ENCODE peak calls at places on chromosomes 5 and 9, in four cellular contexts. H, F, L and V are unnamed samples. For H3K27me3, the result is how much of the 10 kb centered on the place peaks cover.

GRCh38 chr5:116520706-116521105 is 53.9 kb downstream of the SEMA6A start:
- DNase-seq in H (no peak), F (no peak), L (no peak), V (no peak)

GRCh38 chr5:59380350-59380951 is 513.1 kb downstream of the PDE4D start:
- DNase-seq in H (no peak), F (no peak), L (no peak), V (no peak)

GRCh38 chr9:99303177-99303576 is 81.1 kb downstream of the SEC61B start:
- DNase-seq in H (no peak), F (no peak), L (no peak), V (no peak)

GRCh38 chr5:90932052-90932699 is 373.6 kb downstream of the ADGRV1 start:
- DNase-seq in H (no peak), F (no peak), L (no peak), V (no peak)

GRCh38 chr9:16986441-16987387 is 116.2 kb upstream of the BNC2 start:
- DNase-seq in H (no peak), F (no peak), L (no peak), V (no peak)

GRCh38 chr5:113693205-113693553 is 179.7 kb downstream of the YTHDC2 start:
- DNase-seq in H (peak), F (no peak), L (no peak), V (no peak)

GRCh38 chr5:122415481-122416120 is 103.6 kb downstream of the SNCAIP start:
- DNase-seq in H (peak), F (peak), L (peak), V (peak)

GRCh38 chr5:9483251-9483650 is 62.6 kb downstream of the SEMA5A start:
- DNase-seq in H (no peak), F (no peak), L (no peak), V (no peak)

GRCh38 chr9:100170085-100170484 is 71.0 kb downstream of the INVS start:
- DNase-seq in H (no peak), F (no peak), L (no peak), V (no peak)

GRCh38 chr5:67267522-67268232 is 71.1 kb upstream of the CD180 start:
- DNase-seq in H (peak), F (peak), L (no peak), V (no peak)

GRCh38 chr5:758698-759053 is 25.9 kb downstream of the ZDHHC11B start:
- DNase-seq in H (no peak), F (peak), L (no peak), V (no peak)

GRCh38 chr5:79842991-79843390 is 148.1 kb downstream of the MTX3 start:
- DNase-seq in H (no peak), F (no peak), L (no peak), V (no peak)

GRCh38 chr5:169097374-169097831 is 203.5 kb downstream of the SLIT3 start:
- DNase-seq in H (no peak), F (peak), L (no peak), V (no peak)

GRCh38 chr9:109001275-109001676 is 12.0 kb downstream of the CTNNAL1 start:
- DNase-seq in H (no peak), F (no peak), L (no peak), V (no peak)

GRCh38 chr5:143315214-143315613 is 88.3 kb downstream of the NR3C1 start:
- DNase-seq in H (no peak), F (no peak), L (no peak), V (no peak)

GRCh38 chr5:102731704-102732103 is 23.4 kb upstream of the PAM start:
- DNase-seq in H (no peak), F (no peak), L (no peak), V (no peak)

GRCh38 chr9:37529111-37529510 is 43.4 kb downstream of the POLR1E start:
- DNase-seq in H (no peak), F (no peak), L (no peak), V (no peak)

GRCh38 chr5:33310471-33310870 is 130.3 kb upstream of the TARS1 start:
- DNase-seq in H (no peak), F (no peak), L (no peak), V (no peak)

GRCh38 chr9:88387035-88387732 is 1.1 kb upstream of the SPIN1 start:
- DNase-seq in H (peak), F (peak), L (peak), V (peak)

GRCh38 chr5:76582252-76583162 is 40.7 kb downstream of the F2RL2 start:
- DNase-seq in H (no peak), F (no peak), L (no peak), V (no peak)

GRCh38 chr5:133290669-133291235 is 238.9 kb downstream of the HSPA4 start:
- DNase-seq in H (no peak), F (no peak), L (no peak), V (no peak)

GRCh38 chr5:75020016-75020656 is 32.2 kb downstream of the GCNT4 start:
- DNase-seq in H (no peak), F (no peak), L (no peak), V (peak)

GRCh38 chr9:121786998-121787422 is 135.6 kb downstream of the DAB2IP start:
- DNase-seq in H (no peak), F (no peak), L (no peak), V (no peak)

GRCh38 chr5:126410623-126411022 is 12.6 kb upstream of the GRAMD2B start:
- DNase-seq in H (no peak), F (no peak), L (no peak), V (no peak)

GRCh38 chr5:56735845-56736641 is 79.3 kb upstream of the MAP3K1 start:
- DNase-seq in H (no peak), F (no peak), L (no peak), V (peak)

GRCh38 chr5:134438268-134438622 is 26.6 kb upstream of the CDKN2AIPNL start:
- DNase-seq in H (no peak), F (no peak), L (no peak), V (no peak)

GRCh38 chr9:113636165-113636564 is 172.6 kb downstream of the RGS3 start:
- DNase-seq in H (no peak), F (peak), L (no peak), V (peak)

GRCh38 chr9:16030513-16031185 is 477.8 kb downstream of the CCDC171 start:
- DNase-seq in H (no peak), F (no peak), L (no peak), V (no peak)

GRCh38 chr9:121783523-121784507 is 132.4 kb downstream of the DAB2IP start:
- DNase-seq in H (no peak), F (no peak), L (peak), V (no peak)

GRCh38 chr9:129672702-129673101 is 7.3 kb downstream of the PRRX2 start:
- DNase-seq in H (no peak), F (no peak), L (no peak), V (no peak)
- H3K27me3 ChIP-seq in H (under half), F (under half), L (under half), V (under half)

GRCh38 chr9:110592075-110592830 is 12.7 kb upstream of the SVEP1 start:
- DNase-seq in H (no peak), F (no peak), L (no peak), V (no peak)
- H3K4me3 ChIP-seq in H (no peak), F (no peak), L (no peak), V (no peak)

DNA sequence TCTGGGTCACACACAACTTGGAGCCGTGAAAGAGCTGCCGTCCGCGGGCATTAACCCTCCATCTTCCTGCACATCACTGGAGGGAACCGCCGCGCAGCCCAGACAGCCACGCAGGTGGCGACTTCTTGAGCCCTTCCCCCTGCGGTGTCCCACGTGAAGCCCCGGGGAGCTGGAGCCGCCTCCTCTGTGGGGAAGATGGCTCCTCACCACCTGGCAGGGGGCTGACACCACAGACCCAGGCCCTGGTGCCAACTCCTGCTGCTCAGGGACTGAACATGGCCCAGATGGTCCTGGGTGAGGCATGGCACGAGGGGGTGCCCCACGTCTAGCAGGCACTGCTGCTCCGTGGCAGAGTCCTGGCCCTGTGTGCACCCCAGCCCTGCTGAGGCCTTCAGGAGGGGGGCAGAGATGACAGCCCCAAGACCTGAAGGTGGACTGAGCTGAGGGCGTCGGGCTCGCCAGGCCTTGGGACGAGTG is 38.9 kb downstream of the NDUFS6 start:
- DNase-seq in H (no peak), F (no peak), L (no peak), V (no peak)
- H3K27me3 ChIP-seq in H (under half), F (under half), L (half or more), V (under half)

DNA sequence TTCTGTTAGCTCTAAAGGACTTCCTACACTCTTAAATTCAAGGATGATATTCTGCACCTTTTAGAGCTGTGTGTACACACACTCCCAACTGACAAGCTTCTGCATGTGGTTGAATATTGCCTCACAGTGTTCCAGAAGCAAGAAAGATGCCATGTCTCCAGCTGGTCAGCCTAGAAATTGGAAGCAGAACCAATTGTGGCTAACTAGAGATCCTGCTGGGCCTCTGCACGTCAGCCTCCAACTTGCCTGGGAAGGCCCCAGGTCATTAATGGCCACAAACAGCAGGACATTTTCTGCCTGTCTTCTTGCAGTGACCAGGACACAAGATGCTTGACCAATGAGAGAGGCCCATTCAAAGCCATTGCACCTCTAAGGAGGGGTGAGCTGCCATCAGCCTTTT is 571.8 kb upstream of the BRINP1 start:
- DNase-seq in H (no peak), F (no peak), L (no peak), V (no peak)
- H3K4me3 ChIP-seq in H (no peak), F (no peak), L (no peak), V (no peak)

GRCh38 chr9:93819905-93820304 is 135.2 kb downstream of the BARX1 start:
- DNase-seq in H (no peak), F (no peak), L (no peak), V (no peak)

GRCh38 chr9:93818795-93819472 is 136.2 kb downstream of the BARX1 start:
- DNase-seq in H (no peak), F (no peak), L (no peak), V (no peak)

GRCh38 chr9:93815677-93816076 is 139.5 kb downstream of the BARX1 start:
- DNase-seq in H (no peak), F (no peak), L (no peak), V (no peak)

GRCh38 chr9:93820667-93821306 is 134.4 kb downstream of the BARX1 start:
- DNase-seq in H (no peak), F (no peak), L (no peak), V (peak)

GRCh38 chr9:93818237-93818636 is 136.9 kb downstream of the BARX1 start:
- DNase-seq in H (no peak), F (no peak), L (no peak), V (no peak)
- H3K27me3 ChIP-seq in H (under half), F (under half), L (under half), V (under half)

GRCh38 chr5:173330151-173330855 is 2.1 kb upstream of the STC2 start:
- DNase-seq in H (no peak), F (no peak), L (no peak), V (no peak)
- H3K4me3 ChIP-seq in H (peak), F (peak), L (peak), V (no peak)

GRCh38 chr5:157247267-157247666 is 18.7 kb upstream of the CYFIP2 start:
- DNase-seq in H (no peak), F (no peak), L (no peak), V (no peak)

GRCh38 chr5:157245477-157245876 is 20.4 kb upstream of the CYFIP2 start:
- DNase-seq in H (no peak), F (no peak), L (no peak), V (no peak)

GRCh38 chr5:157252741-157253465 is 13.0 kb upstream of the CYFIP2 start:
- DNase-seq in H (no peak), F (no peak), L (no peak), V (peak)

GRCh38 chr5:157253547-157253946 is 12.4 kb upstream of the CYFIP2 start:
- DNase-seq in H (no peak), F (peak), L (no peak), V (peak)

GRCh38 chr5:157248771-157249475 is 17.0 kb upstream of the CYFIP2 start:
- DNase-seq in H (no peak), F (no peak), L (no peak), V (no peak)
- H3K27me3 ChIP-seq in H (under half), F (under half), L (under half), V (under half)

GRCh38 chr9:71984388-71985069 is 73.1 kb downstream of the C9orf85 start:
- DNase-seq in H (peak), F (peak), L (no peak), V (peak)

GRCh38 chr9:71986860-71987259 is 73.6 kb downstream of the C9orf57 start:
- DNase-seq in H (no peak), F (no peak), L (no peak), V (no peak)

GRCh38 chr9:71990466-71990865 is 69.9 kb downstream of the C9orf57 start:
- DNase-seq in H (no peak), F (no peak), L (no peak), V (no peak)

GRCh38 chr9:71985070-71985956 is 73.9 kb downstream of the C9orf85 start:
- DNase-seq in H (no peak), F (no peak), L (no peak), V (no peak)

GRCh38 chr9:71987471-71988371 is 72.7 kb downstream of the C9orf57 start:
- DNase-seq in H (no peak), F (no peak), L (no peak), V (no peak)
- H3K4me3 ChIP-seq in H (no peak), F (no peak), L (no peak), V (no peak)

GRCh38 chr9:89843074-89843473 is 238.3 kb downstream of the GADD45G start:
- DNase-seq in H (no peak), F (no peak), L (no peak), V (no peak)
- H3K27me3 ChIP-seq in H (under half), F (under half), L (under half), V (under half)

GRCh38 chr9:129812385-129812784 is 9.4 kb downstream of the TOR1B start:
- DNase-seq in H (no peak), F (no peak), L (no peak), V (no peak)
- H3K4me3 ChIP-seq in H (no peak), F (no peak), L (no peak), V (no peak)